ENCODE peak calls at places on chromosome 12, in eight cellular contexts. C is aorta, B is heart left ventricle, Q is left ventricle myocardium inferior, I is tibial nerve, N is K562, R is body of pancreas, Y is mammary epithelial cell. O is an unnamed sample.

GRCh38 chr12:17108877-17109520 is 503.0 kb upstream of the LMO3 start:
- DNase-seq in C (no peak), B (no peak), Q (no peak), I (no peak), N (no peak), R (no peak), Y (no peak), O (no peak)

GRCh38 chr12:39931231-39931630 is 174.7 kb downstream of the SLC2A13 start:
- DNase-seq in C (no peak), B (no peak), Q (no peak), I (no peak), N (no peak), R (no peak), Y (no peak), O (no peak)

GRCh38 chr12:89760783-89761182 is 52.1 kb upstream of the ATP2B1 start:
- DNase-seq in C (no peak), B (no peak), Q (no peak), I (no peak), N (no peak), R (no peak), Y (no peak), O (no peak)

GRCh38 chr12:107359382-107359781 is 266.0 kb upstream of the CRY1 start:
- DNase-seq in C (no peak), B (no peak), Q (no peak), I (no peak), N (no peak), R (no peak), Y (peak; percentile 51), O (no peak)

GRCh38 chr12:25023808-25024207 is 74.9 kb upstream of the BCAT1 start:
- DNase-seq in C (no peak), B (no peak), Q (no peak), I (no peak), N (no peak), R (no peak), Y (no peak), O (no peak)

GRCh38 chr12:47223848-47224213 is 144.1 kb upstream of the AMIGO2 start:
- DNase-seq in C (no peak), B (peak; percentile 64), Q (peak; percentile 38), I (no peak), N (peak; percentile 45), R (peak; percentile 73), Y (no peak), O (no peak)

GRCh38 chr12:3256103-3256551 is 178.9 kb downstream of the TSPAN9 start:
- DNase-seq in C (no peak), B (peak; percentile 79), Q (peak; percentile 58), I (no peak), N (no peak), R (no peak), Y (no peak), O (no peak)

GRCh38 chr12:6614513-6615177 is 7.5 kb upstream of the CHD4 start:
- DNase-seq in C (no peak), B (no peak), Q (no peak), I (no peak), N (no peak), R (no peak), Y (no peak), O (no peak)

GRCh38 chr12:12718382-12718761 is 1.2 kb downstream of the CDKN1B start:
- DNase-seq in C (no peak), B (no peak), Q (no peak), I (no peak), N (no peak), R (no peak), Y (no peak), O (no peak)

GRCh38 chr12:2054091-2055018 is 1.6 kb downstream of the CACNA1C start:
- DNase-seq in C (no peak), B (no peak), Q (no peak), I (no peak), N (no peak), R (no peak), Y (no peak), O (no peak)

GRCh38 chr12:25352078-25352918 is 101.6 kb upstream of the KRAS start:
- DNase-seq in C (no peak), B (no peak), Q (no peak), I (no peak), N (no peak), R (no peak), Y (peak; percentile 32), O (no peak)

GRCh38 chr12:113196996-113197395 is 11.5 kb downstream of the RITA1 start:
- DNase-seq in C (peak; percentile 75), B (no peak), Q (peak; percentile 58), I (peak; percentile 87), N (peak; percentile 83), R (peak; percentile 81), Y (peak; percentile 63), O (no peak)

GRCh38 chr12:63862187-63863107 is 17.9 kb downstream of the SRGAP1 start:
- DNase-seq in C (no peak), B (no peak), Q (no peak), I (no peak), N (no peak), R (peak; percentile 76), Y (peak; percentile 3), O (peak; percentile 3)

DNA sequence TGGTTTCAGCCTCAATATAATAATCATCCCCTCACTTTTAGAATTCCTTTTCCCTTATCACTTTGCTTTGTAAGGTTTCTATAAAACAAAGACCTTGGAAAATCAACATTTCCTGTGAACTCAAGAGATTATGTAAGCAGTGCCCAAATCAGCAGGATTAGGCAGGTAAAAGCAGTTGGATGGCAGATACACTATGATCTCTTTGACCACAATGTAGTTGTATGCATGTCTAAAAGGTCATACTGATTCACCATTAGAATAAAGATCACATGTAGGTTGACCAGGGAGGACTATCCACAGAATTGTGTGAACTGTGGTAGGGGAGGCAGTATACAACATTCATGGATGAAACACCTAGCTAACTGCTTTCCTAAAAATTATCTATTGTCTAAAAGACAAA is 57.5 kb downstream of the DENND5B start:
- DNase-seq in C (no peak), B (no peak), Q (no peak), I (no peak), N (no peak), R (no peak), Y (peak; percentile 21), O (no peak)
- H3K27ac ChIP-seq in C (no peak overlapping the region), B (no peak overlapping the region), Q (no peak overlapping the region), I (no peak overlapping the region), N (no peak overlapping the region), R (no peak overlapping the region), Y (no peak overlapping the region), O (no peak overlapping the region)

GRCh38 chr12:10362325-10362724 is 27.5 kb downstream of the KLRK1 start:
- DNase-seq in C (no peak), B (no peak), Q (no peak), I (no peak), N (peak; percentile 14), R (no peak), Y (peak; percentile 19), O (no peak)

GRCh38 chr12:10361622-10362021 is 28.2 kb downstream of the KLRK1 start:
- DNase-seq in C (no peak), B (no peak), Q (no peak), I (no peak), N (peak; percentile 45), R (no peak), Y (peak; percentile 41), O (no peak)

GRCh38 chr12:10358969-10359368 is 30.9 kb downstream of the KLRK1 start:
- DNase-seq in C (no peak), B (no peak), Q (no peak), I (no peak), N (no peak), R (no peak), Y (no peak), O (no peak)

GRCh38 chr12:10362828-10363664 is 26.8 kb downstream of the KLRK1 start:
- DNase-seq in C (no peak), B (no peak), Q (no peak), I (no peak), N (peak; percentile 74), R (no peak), Y (peak; percentile 58), O (no peak)

DNA sequence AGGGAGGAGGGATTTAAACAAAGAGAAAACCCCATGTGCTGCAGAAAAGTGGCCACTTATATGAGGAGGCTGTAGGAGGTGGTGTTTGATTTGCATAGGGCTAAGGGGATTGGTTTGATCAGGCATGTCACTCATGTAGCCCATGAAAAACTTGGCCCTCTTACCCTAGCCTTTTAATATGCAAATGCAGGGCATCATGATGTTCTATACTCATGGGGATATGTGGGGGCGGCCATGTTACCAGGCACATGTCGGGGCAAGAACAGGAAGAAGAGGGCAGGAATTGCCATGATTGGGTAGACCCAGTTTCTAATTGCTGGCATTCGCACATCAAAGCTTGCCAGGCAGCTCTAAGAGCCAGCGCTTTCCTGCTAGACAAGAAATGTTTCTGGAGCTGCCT is 28.8 kb downstream of the KLRK1 start:
- DNase-seq in C (no peak), B (no peak), Q (no peak), I (no peak), N (peak; percentile 45), R (no peak), Y (peak; percentile 90), O (peak; percentile 96)
- H3K27ac ChIP-seq in C (no peak overlapping the region), B (no peak overlapping the region), Q (no peak overlapping the region), I (peak overlapping the region; percentile 97), N (peak overlapping the region; percentile 99), R (no peak overlapping the region), Y (peak overlapping the region; percentile 71), O (peak overlapping the region; percentile 95)

DNA sequence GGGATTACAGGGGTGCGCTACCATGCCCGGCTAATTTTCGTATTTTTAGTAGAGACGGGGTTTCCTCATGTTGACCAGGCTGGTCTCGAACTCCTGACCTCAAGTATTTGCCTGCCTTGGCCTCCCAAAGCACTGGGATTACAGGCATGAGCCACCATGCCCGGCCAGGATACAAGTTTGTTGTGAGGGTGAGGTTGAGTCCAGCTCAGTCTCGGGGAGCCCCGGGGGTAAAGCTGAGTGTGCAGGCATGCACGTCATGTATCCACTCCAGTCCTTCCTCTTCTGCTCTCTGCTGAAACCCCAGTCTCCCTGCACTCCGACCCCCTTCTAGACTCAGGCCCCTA is 369 bp downstream of the HPD start:
- DNase-seq in C (no peak), B (no peak), Q (no peak), I (no peak), N (no peak), R (no peak), Y (no peak), O (no peak)
- H3K27ac ChIP-seq in C (peak overlapping the region; percentile 99), B (peak overlapping the region; percentile 85), Q (peak overlapping the region; percentile 89), I (peak overlapping the region; percentile 93), N (no peak overlapping the region), R (peak overlapping the region; percentile 82), Y (no peak overlapping the region), O (no peak overlapping the region)

GRCh38 chr12:131641315-131641714 is 69.6 kb upstream of the SFSWAP start:
- DNase-seq in C (no peak), B (no peak), Q (no peak), I (no peak), N (no peak), R (no peak), Y (no peak), O (no peak)
- H3K27ac ChIP-seq in C (no peak overlapping the region), B (no peak overlapping the region), Q (no peak overlapping the region), I (no peak overlapping the region), N (no peak overlapping the region), R (no peak overlapping the region), Y (no peak overlapping the region), O (no peak overlapping the region)